ENCODE peak calls at places on chromosomes 12 and 14, in nine cellular contexts. One of them, this sample, is unnamed.

GRCh38 chr14:69663322-69663686 is 51.9 kb downstream of the SUSD6 start:
- DNase-seq in hypothalamus: no peak
- DNase-seq in CD4-positive, alpha-beta memory T cell: no peak
- DNase-seq in NCI-H69: no peak
- DNase-seq in kidney glomerular epithelial cell: no peak
- DNase-seq in A172: no peak
- DNase-seq in LHCN-M2: no peak
- DNase-seq in stimulated activated CD4-positive, alpha-beta T cell treated with anti-CD3 and anti-CD28 coated beads, Interleukin-12 subunit alpha, Interleukin-12 subunit beta, amount 100 ng/mL, for 48 hours: no peak
- DNase-seq in mammary epithelial cell: no peak
- DNase-seq in this sample: no peak

GRCh38 chr12:14113031-14113430 is 131.6 kb upstream of the GRIN2B start:
- DNase-seq in LHCN-M2: no peak
- DNase-seq in stimulated activated CD4-positive, alpha-beta T cell treated with anti-CD3 and anti-CD28 coated beads, Interleukin-12 subunit alpha, Interleukin-12 subunit beta, amount 100 ng/mL, for 48 hours: no peak
- DNase-seq in kidney glomerular epithelial cell: no peak
- DNase-seq in mammary epithelial cell: no peak
- DNase-seq in hypothalamus: no peak
- DNase-seq in A172: no peak
- DNase-seq in CD4-positive, alpha-beta memory T cell: no peak
- DNase-seq in NCI-H69: no peak
- DNase-seq in this sample: no peak

GRCh38 chr14:35533357-35534129 is 421 bp upstream of the INSM2 start:
- DNase-seq in LHCN-M2: peak
- DNase-seq in CD4-positive, alpha-beta memory T cell: no peak
- DNase-seq in NCI-H69: peak
- DNase-seq in hypothalamus: peak
- DNase-seq in mammary epithelial cell: peak
- DNase-seq in kidney glomerular epithelial cell: peak
- DNase-seq in stimulated activated CD4-positive, alpha-beta T cell treated with anti-CD3 and anti-CD28 coated beads, Interleukin-12 subunit alpha, Interleukin-12 subunit beta, amount 100 ng/mL, for 48 hours: no peak
- DNase-seq in A172: peak
- DNase-seq in this sample: peak

GRCh38 chr12:66388512-66388911 is 86.2 kb downstream of the HELB start:
- DNase-seq in hypothalamus: no peak
- DNase-seq in LHCN-M2: no peak
- DNase-seq in NCI-H69: no peak
- DNase-seq in A172: no peak
- DNase-seq in mammary epithelial cell: no peak
- DNase-seq in kidney glomerular epithelial cell: no peak
- DNase-seq in stimulated activated CD4-positive, alpha-beta T cell treated with anti-CD3 and anti-CD28 coated beads, Interleukin-12 subunit alpha, Interleukin-12 subunit beta, amount 100 ng/mL, for 48 hours: no peak
- DNase-seq in CD4-positive, alpha-beta memory T cell: no peak
- DNase-seq in this sample: no peak

GRCh38 chr12:20201733-20202132 is 166.6 kb upstream of the PDE3A start:
- DNase-seq in stimulated activated CD4-positive, alpha-beta T cell treated with anti-CD3 and anti-CD28 coated beads, Interleukin-12 subunit alpha, Interleukin-12 subunit beta, amount 100 ng/mL, for 48 hours: no peak
- DNase-seq in A172: no peak
- DNase-seq in LHCN-M2: no peak
- DNase-seq in hypothalamus: no peak
- DNase-seq in CD4-positive, alpha-beta memory T cell: no peak
- DNase-seq in NCI-H69: no peak
- DNase-seq in mammary epithelial cell: no peak
- DNase-seq in kidney glomerular epithelial cell: no peak
- DNase-seq in this sample: no peak

GRCh38 chr12:131604146-131604844 is 106.6 kb upstream of the SFSWAP start:
- DNase-seq in mammary epithelial cell: no peak
- DNase-seq in A172: no peak
- DNase-seq in NCI-H69: no peak
- DNase-seq in hypothalamus: no peak
- DNase-seq in stimulated activated CD4-positive, alpha-beta T cell treated with anti-CD3 and anti-CD28 coated beads, Interleukin-12 subunit alpha, Interleukin-12 subunit beta, amount 100 ng/mL, for 48 hours: no peak
- DNase-seq in LHCN-M2: no peak
- DNase-seq in kidney glomerular epithelial cell: no peak
- DNase-seq in CD4-positive, alpha-beta memory T cell: peak
- DNase-seq in this sample: no peak

GRCh38 chr14:42930058-42930457 is 1323.4 kb downstream of the LRFN5 start:
- DNase-seq in A172: no peak
- DNase-seq in NCI-H69: peak
- DNase-seq in hypothalamus: no peak
- DNase-seq in CD4-positive, alpha-beta memory T cell: no peak
- DNase-seq in stimulated activated CD4-positive, alpha-beta T cell treated with anti-CD3 and anti-CD28 coated beads, Interleukin-12 subunit alpha, Interleukin-12 subunit beta, amount 100 ng/mL, for 48 hours: no peak
- DNase-seq in LHCN-M2: no peak
- DNase-seq in kidney glomerular epithelial cell: no peak
- DNase-seq in mammary epithelial cell: no peak
- DNase-seq in this sample: no peak

GRCh38 chr14:68266998-68267397 is 447.4 kb downstream of the RAD51B start:
- DNase-seq in LHCN-M2: no peak
- DNase-seq in NCI-H69: no peak
- DNase-seq in kidney glomerular epithelial cell: no peak
- DNase-seq in CD4-positive, alpha-beta memory T cell: no peak
- DNase-seq in mammary epithelial cell: no peak
- DNase-seq in A172: no peak
- DNase-seq in stimulated activated CD4-positive, alpha-beta T cell treated with anti-CD3 and anti-CD28 coated beads, Interleukin-12 subunit alpha, Interleukin-12 subunit beta, amount 100 ng/mL, for 48 hours: no peak
- DNase-seq in hypothalamus: no peak
- DNase-seq in this sample: no peak

GRCh38 chr12:124557518-124558223 is 9.7 kb downstream of the NCOR2 start:
- DNase-seq in stimulated activated CD4-positive, alpha-beta T cell treated with anti-CD3 and anti-CD28 coated beads, Interleukin-12 subunit alpha, Interleukin-12 subunit beta, amount 100 ng/mL, for 48 hours: no peak
- DNase-seq in hypothalamus: no peak
- DNase-seq in LHCN-M2: no peak
- DNase-seq in mammary epithelial cell: no peak
- DNase-seq in kidney glomerular epithelial cell: no peak
- DNase-seq in NCI-H69: peak
- DNase-seq in A172: no peak
- DNase-seq in CD4-positive, alpha-beta memory T cell: no peak
- DNase-seq in this sample: no peak

GRCh38 chr12:124027753-124028559 is 54.9 kb downstream of the ZNF664 start:
- DNase-seq in hypothalamus: no peak
- DNase-seq in kidney glomerular epithelial cell: no peak
- DNase-seq in LHCN-M2: no peak
- DNase-seq in CD4-positive, alpha-beta memory T cell: no peak
- DNase-seq in A172: no peak
- DNase-seq in stimulated activated CD4-positive, alpha-beta T cell treated with anti-CD3 and anti-CD28 coated beads, Interleukin-12 subunit alpha, Interleukin-12 subunit beta, amount 100 ng/mL, for 48 hours: no peak
- DNase-seq in mammary epithelial cell: no peak
- DNase-seq in NCI-H69: no peak
- DNase-seq in this sample: no peak

GRCh38 chr12:49863946-49864816 is 21.3 kb upstream of the BCDIN3D start:
- DNase-seq in LHCN-M2: peak
- DNase-seq in NCI-H69: peak
- DNase-seq in hypothalamus: no peak
- DNase-seq in stimulated activated CD4-positive, alpha-beta T cell treated with anti-CD3 and anti-CD28 coated beads, Interleukin-12 subunit alpha, Interleukin-12 subunit beta, amount 100 ng/mL, for 48 hours: no peak
- DNase-seq in mammary epithelial cell: no peak
- DNase-seq in A172: no peak
- DNase-seq in CD4-positive, alpha-beta memory T cell: no peak
- DNase-seq in kidney glomerular epithelial cell: peak
- DNase-seq in this sample: no peak

GRCh38 chr14:50530358-50530757 is 2.0 kb downstream of the MAP4K5 start:
- DNase-seq in CD4-positive, alpha-beta memory T cell: no peak
- DNase-seq in A172: no peak
- DNase-seq in NCI-H69: no peak
- DNase-seq in stimulated activated CD4-positive, alpha-beta T cell treated with anti-CD3 and anti-CD28 coated beads, Interleukin-12 subunit alpha, Interleukin-12 subunit beta, amount 100 ng/mL, for 48 hours: no peak
- DNase-seq in kidney glomerular epithelial cell: peak
- DNase-seq in hypothalamus: no peak
- DNase-seq in LHCN-M2: peak
- DNase-seq in mammary epithelial cell: peak
- DNase-seq in this sample: no peak

GRCh38 chr12:67410246-67410645 is 141.1 kb downstream of the CAND1 start:
- DNase-seq in kidney glomerular epithelial cell: no peak
- DNase-seq in stimulated activated CD4-positive, alpha-beta T cell treated with anti-CD3 and anti-CD28 coated beads, Interleukin-12 subunit alpha, Interleukin-12 subunit beta, amount 100 ng/mL, for 48 hours: no peak
- DNase-seq in hypothalamus: no peak
- DNase-seq in A172: no peak
- DNase-seq in CD4-positive, alpha-beta memory T cell: no peak
- DNase-seq in mammary epithelial cell: no peak
- DNase-seq in NCI-H69: no peak
- DNase-seq in LHCN-M2: peak
- DNase-seq in this sample: no peak

GRCh38 chr12:38905480-38906351 is at the start of gene CPNE8:
- DNase-seq in mammary epithelial cell: peak
- DNase-seq in kidney glomerular epithelial cell: peak
- DNase-seq in LHCN-M2: no peak
- DNase-seq in A172: no peak
- DNase-seq in NCI-H69: no peak
- DNase-seq in CD4-positive, alpha-beta memory T cell: peak
- DNase-seq in hypothalamus: peak
- DNase-seq in stimulated activated CD4-positive, alpha-beta T cell treated with anti-CD3 and anti-CD28 coated beads, Interleukin-12 subunit alpha, Interleukin-12 subunit beta, amount 100 ng/mL, for 48 hours: peak
- DNase-seq in this sample: peak

GRCh38 chr14:67313153-67313552 is 46.5 kb downstream of the ATP6V1D start:
- DNase-seq in LHCN-M2: no peak
- DNase-seq in NCI-H69: peak
- DNase-seq in kidney glomerular epithelial cell: no peak
- DNase-seq in stimulated activated CD4-positive, alpha-beta T cell treated with anti-CD3 and anti-CD28 coated beads, Interleukin-12 subunit alpha, Interleukin-12 subunit beta, amount 100 ng/mL, for 48 hours: no peak
- DNase-seq in hypothalamus: no peak
- DNase-seq in mammary epithelial cell: no peak
- DNase-seq in CD4-positive, alpha-beta memory T cell: no peak
- DNase-seq in A172: no peak
- DNase-seq in this sample: no peak

GRCh38 chr14:23865502-23865901 is 88.1 kb upstream of the DHRS4 start:
- DNase-seq in A172: no peak
- DNase-seq in stimulated activated CD4-positive, alpha-beta T cell treated with anti-CD3 and anti-CD28 coated beads, Interleukin-12 subunit alpha, Interleukin-12 subunit beta, amount 100 ng/mL, for 48 hours: no peak
- DNase-seq in NCI-H69: no peak
- DNase-seq in kidney glomerular epithelial cell: no peak
- DNase-seq in CD4-positive, alpha-beta memory T cell: no peak
- DNase-seq in mammary epithelial cell: no peak
- DNase-seq in hypothalamus: no peak
- DNase-seq in LHCN-M2: peak
- DNase-seq in this sample: no peak

GRCh38 chr12:138898-139534 is 72.4 kb downstream of the IQSEC3 start:
- DNase-seq in A172: no peak
- DNase-seq in NCI-H69: no peak
- DNase-seq in kidney glomerular epithelial cell: no peak
- DNase-seq in CD4-positive, alpha-beta memory T cell: no peak
- DNase-seq in stimulated activated CD4-positive, alpha-beta T cell treated with anti-CD3 and anti-CD28 coated beads, Interleukin-12 subunit alpha, Interleukin-12 subunit beta, amount 100 ng/mL, for 48 hours: no peak
- DNase-seq in hypothalamus: no peak
- DNase-seq in LHCN-M2: no peak
- DNase-seq in mammary epithelial cell: no peak
- DNase-seq in this sample: no peak

GRCh38 chr14:58353516-58354299 is 42.0 kb upstream of the TOMM20L start:
- DNase-seq in mammary epithelial cell: no peak
- DNase-seq in hypothalamus: no peak
- DNase-seq in CD4-positive, alpha-beta memory T cell: no peak
- DNase-seq in stimulated activated CD4-positive, alpha-beta T cell treated with anti-CD3 and anti-CD28 coated beads, Interleukin-12 subunit alpha, Interleukin-12 subunit beta, amount 100 ng/mL, for 48 hours: no peak
- DNase-seq in LHCN-M2: peak
- DNase-seq in kidney glomerular epithelial cell: peak
- DNase-seq in NCI-H69: no peak
- DNase-seq in A172: peak
- DNase-seq in this sample: no peak

GRCh38 chr12:78951746-78952532 is 87.4 kb downstream of the SYT1 start:
- DNase-seq in CD4-positive, alpha-beta memory T cell: no peak
- DNase-seq in kidney glomerular epithelial cell: no peak
- DNase-seq in mammary epithelial cell: peak
- DNase-seq in NCI-H69: peak
- DNase-seq in stimulated activated CD4-positive, alpha-beta T cell treated with anti-CD3 and anti-CD28 coated beads, Interleukin-12 subunit alpha, Interleukin-12 subunit beta, amount 100 ng/mL, for 48 hours: no peak
- DNase-seq in hypothalamus: no peak
- DNase-seq in A172: peak
- DNase-seq in LHCN-M2: peak
- DNase-seq in this sample: no peak

This sample was measured in foreskin keratinocyte.